ENCODE peak calls at places on chromosomes 1 and 21, in ten cellular contexts. S is amniotic epithelial cell; G is A549; B is activated T-helper 2 cell treated with anti-CD3 and anti-CD28 coated beads, Interferon-gamma antibody, Interleukin-2, Interleukin-4, amounts not matched to agents 10 μg/mL and 5 μg/mL and 100 μg/mL, durations not matched to agents 14 hours and 24 hours and 36 hours; L is GM04504; E is left colon; M is HTR-8/SVneo; J is DMS53; Y is kidney glomerular epithelial cell; V is NCI-H446. H is an unnamed sample.

GRCh38 chr21:31973402-31973944 is 100.7 kb downstream of the HUNK start:
- DNase-seq in E (no peak), B (no peak), M (no peak), V (no peak), J (no peak), G (no peak), S (no peak), Y (no peak), L (no peak), H (no peak)

GRCh38 chr1:80417651-80418050 is 1383.1 kb upstream of the ADGRL2 start:
- DNase-seq in S (peak; percentile 81), M (peak; percentile 0), G (no peak), L (peak; percentile 17), B (no peak), V (no peak), Y (peak; percentile 76), E (no peak), J (no peak), H (no peak)

GRCh38 chr1:98965394-98965793 is 39.3 kb downstream of the PLPPR5 start:
- DNase-seq in E (no peak), L (no peak), Y (no peak), J (no peak), V (no peak), M (no peak), S (no peak), G (no peak), B (no peak), H (no peak)

GRCh38 chr1:46622341-46622740 is 5.7 kb upstream of the MOB3C start:
- DNase-seq in B (no peak), V (no peak), J (peak; percentile 81), Y (no peak), M (peak; percentile 40), G (peak; percentile 43), E (no peak), L (peak; percentile 57), S (peak; percentile 36), H (peak; percentile 51)

GRCh38 chr1:59379028-59379728 is 82.3 kb downstream of the FGGY start:
- DNase-seq in E (no peak), Y (no peak), M (no peak), B (no peak), L (no peak), S (peak; percentile 58), V (no peak), J (no peak), G (no peak), H (no peak)

GRCh38 chr1:54273837-54274192 is 73.8 kb downstream of the MRPL37 start:
- DNase-seq in G (no peak), Y (peak; percentile 43), S (peak; percentile 52), V (peak; percentile 47), E (peak; percentile 62), L (no peak), B (no peak), J (no peak), M (no peak), H (peak; percentile 93)

GRCh38 chr1:65209005-65209885 is 61.2 kb downstream of the AK4 start:
- DNase-seq in E (no peak), B (no peak), M (peak; percentile 54), Y (peak; percentile 44), G (peak; percentile 28), V (peak; percentile 32), J (peak; percentile 73), L (no peak), S (peak; percentile 47), H (peak; percentile 39)

GRCh38 chr1:12549460-12550349 is 68.3 kb downstream of the DHRS3 start:
- DNase-seq in S (peak; percentile 98), J (peak; percentile 96), M (peak; percentile 83), B (no peak), V (no peak), G (peak; percentile 92), L (peak; percentile 82), Y (peak; percentile 97), E (peak; percentile 72), H (peak; percentile 77)

GRCh38 chr21:19607983-19608668 is 1204.5 kb upstream of the TMPRSS15 start:
- DNase-seq in V (peak; percentile 79), G (no peak), M (no peak), S (peak; percentile 99), J (peak; percentile 8), L (no peak), E (no peak), Y (no peak), B (no peak), H (peak; percentile 96)

GRCh38 chr21:44267655-44268142 is 6.0 kb upstream of the DNMT3L start:
- DNase-seq in Y (no peak), G (no peak), J (no peak), L (no peak), E (no peak), V (no peak), B (no peak), S (peak; percentile 6), M (no peak), H (no peak)

GRCh38 chr1:44553771-44554170 is 120.5 kb downstream of the TMEM53 start:
- DNase-seq in E (no peak), L (peak; percentile 20), G (peak; percentile 39), Y (peak; percentile 47), J (no peak), S (peak; percentile 62), B (no peak), M (peak; percentile 73), V (no peak), H (no peak)

GRCh38 chr1:111737216-111738132 is 1.7 kb downstream of the INKA2 start:
- DNase-seq in M (no peak), L (no peak), E (no peak), B (no peak), G (no peak), S (no peak), J (peak; percentile 62), V (no peak), Y (no peak), H (peak; percentile 21)

GRCh38 chr21:41908829-41909228 is 29.7 kb upstream of the PRDM15 start:
- DNase-seq in B (no peak), L (no peak), V (no peak), Y (no peak), J (no peak), S (no peak), G (no peak), M (no peak), E (no peak), H (no peak)

GRCh38 chr1:170221031-170221430 is 75.3 kb downstream of the NTMT2 start:
- DNase-seq in L (peak; percentile 54), S (peak; percentile 41), G (no peak), Y (no peak), J (no peak), E (no peak), B (no peak), M (no peak), V (no peak), H (no peak)

GRCh38 chr21:33645730-33646129 is 3.4 kb downstream of the ITSN1 start:
- DNase-seq in V (no peak), E (no peak), S (no peak), B (no peak), G (no peak), L (no peak), Y (no peak), J (no peak), M (no peak), H (no peak)

GRCh38 chr1:36109041-36109679 is 15.9 kb downstream of the COL8A2 start:
- DNase-seq in Y (peak; percentile 81), B (peak; percentile 29), E (no peak), G (no peak), S (peak; percentile 82), L (no peak), V (no peak), M (peak; percentile 81), J (peak; percentile 33), H (no peak)

GRCh38 chr1:101452825-101453224 is 216.0 kb downstream of the S1PR1 start:
- DNase-seq in V (no peak), M (no peak), Y (no peak), J (no peak), B (no peak), E (no peak), L (no peak), S (peak; percentile 70), G (no peak), H (no peak)

GRCh38 chr1:115239148-115239820 is 98.8 kb downstream of the NGF start:
- DNase-seq in S (no peak), E (no peak), L (peak; percentile 78), G (no peak), Y (no peak), M (no peak), V (no peak), B (no peak), J (peak; percentile 40), H (no peak)

GRCh38 chr21:37631319-37632117 is 264.9 kb downstream of the DYRK1A start:
- DNase-seq in Y (peak; percentile 15), L (no peak), J (peak; percentile 22), G (peak; percentile 29), E (no peak), B (no peak), V (no peak), M (no peak), S (no peak), H (peak; percentile 12)

GRCh38 chr1:204220217-204220616 is 6.4 kb upstream of the GOLT1A start:
- DNase-seq in M (no peak), G (no peak), E (no peak), B (no peak), L (no peak), S (no peak), V (no peak), J (no peak), Y (no peak), H (no peak)

GRCh38 chr1:201731592-201731991 is 97.4 kb upstream of the IPO9 start:
- DNase-seq in M (no peak), B (no peak), Y (no peak), L (no peak), J (no peak), S (no peak), G (no peak), E (no peak), V (no peak), H (peak; percentile 48)

GRCh38 chr1:24893431-24893830 is 36.6 kb downstream of the RUNX3 start:
- DNase-seq in G (no peak), Y (no peak), B (no peak), S (no peak), J (peak; percentile 36), V (no peak), M (no peak), E (peak; percentile 77), L (no peak), H (no peak)

GRCh38 chr1:181987334-181987870 is 74.1 kb downstream of the ZNF648 start:
- DNase-seq in Y (peak; percentile 25), L (no peak), M (no peak), V (no peak), S (no peak), J (no peak), G (no peak), E (no peak), B (no peak), H (no peak)

GRCh38 chr1:197302775-197303174 is 34.7 kb downstream of the CRB1 start:
- DNase-seq in G (no peak), Y (peak; percentile 44), J (no peak), V (no peak), E (no peak), L (peak; percentile 31), M (peak; percentile 8), S (peak; percentile 49), B (no peak), H (no peak)

GRCh38 chr1:115632251-115633026 is 9.3 kb upstream of the VANGL1 start:
- DNase-seq in Y (no peak), V (no peak), S (no peak), L (no peak), B (no peak), J (no peak), E (no peak), G (no peak), M (no peak), H (no peak)

GRCh38 chr1:244614113-244614836 is 38.7 kb upstream of the DESI2 start:
- DNase-seq in B (no peak), E (no peak), V (no peak), L (no peak), G (no peak), Y (no peak), M (no peak), S (no peak), J (no peak), H (no peak)

GRCh38 chr1:232456720-232457119 is 173.2 kb downstream of the SIPA1L2 start:
- DNase-seq in G (no peak), B (no peak), L (no peak), M (no peak), S (no peak), J (no peak), Y (no peak), V (no peak), E (no peak), H (no peak)

GRCh38 chr1:226121049-226121586 is 58.6 kb downstream of the H3-3A start:
- DNase-seq in V (no peak), B (no peak), M (no peak), Y (no peak), L (no peak), S (no peak), G (no peak), J (no peak), E (no peak), H (no peak)

H was measured in NCI-H69.